ENCODE peak calls at places on chromosomes 7 and 10, in eight cellular contexts. Z is progenitor cell of endocrine pancreas, O is brain microvascular endothelial cell, Q is AG04450, J is cardiac muscle cell, U is AG09309, E is fibroblast of lung, A is lung. C is an unnamed sample.

GRCh38 chr7:155799514-155799913 is 12.7 kb downstream of the SHH start:
- DNase-seq in O (no peak), U (no peak), Z (no peak), Q (no peak), J (peak), E (peak), A (no peak), C (no peak)

GRCh38 chr7:22402250-22402649 is 45.3 kb upstream of the RAPGEF5 start:
- DNase-seq in J (no peak), U (no peak), O (no peak), A (no peak), Q (no peak), E (no peak), Z (no peak), C (no peak)

GRCh38 chr7:107967420-107967819 is 35.5 kb downstream of the LAMB1 start:
- DNase-seq in Q (no peak), O (no peak), E (no peak), A (no peak), J (no peak), Z (no peak), U (no peak), C (no peak)

GRCh38 chr10:79356104-79356503 is 8.8 kb downstream of the PPIF start:
- DNase-seq in Q (no peak), A (no peak), U (no peak), Z (no peak), E (no peak), J (no peak), O (no peak), C (no peak)

GRCh38 chr10:9294132-9294663 is 1239.7 kb downstream of the GATA3 start:
- DNase-seq in J (no peak), Z (no peak), U (no peak), O (no peak), E (no peak), Q (no peak), A (no peak), C (no peak)

GRCh38 chr10:65861249-65861648 is 1064.6 kb upstream of the LRRTM3 start:
- DNase-seq in O (peak), J (no peak), U (no peak), E (peak), A (no peak), Q (no peak), Z (no peak), C (peak)

GRCh38 chr10:111234903-111235302 is 158.1 kb downstream of the ADRA2A start:
- DNase-seq in A (no peak), U (no peak), Q (no peak), O (no peak), Z (no peak), J (no peak), E (no peak), C (no peak)

GRCh38 chr10:86707505-86707904 is 39.2 kb downstream of the LDB3 start:
- DNase-seq in Q (no peak), J (no peak), U (no peak), Z (no peak), O (no peak), A (no peak), E (no peak), C (no peak)

GRCh38 chr10:6171891-6172354 is 30.8 kb upstream of the PFKFB3 start:
- DNase-seq in A (peak), E (peak), Z (no peak), J (peak), U (peak), Q (peak), O (peak), C (no peak)

GRCh38 chr7:28988818-28989595 is 30.9 kb upstream of the TRIL start:
- DNase-seq in U (peak), A (no peak), Z (no peak), J (peak), O (peak), E (peak), Q (peak), C (peak)

GRCh38 chr10:52316005-52316404 is 1.9 kb downstream of the DKK1 start:
- DNase-seq in Z (no peak), A (no peak), O (peak), E (peak), J (peak), Q (no peak), U (no peak), C (no peak)

GRCh38 chr10:121521794-121522556 is 76.3 kb downstream of the FGFR2 start:
- DNase-seq in Q (no peak), O (no peak), U (no peak), Z (no peak), A (no peak), E (no peak), J (no peak), C (no peak)

GRCh38 chr10:87961314-87961713 is 97.9 kb downstream of the PTEN start:
- DNase-seq in Q (no peak), J (peak), O (peak), A (no peak), E (peak), U (peak), Z (no peak), C (peak)

GRCh38 chr10:14648042-14648765 is 126.5 kb downstream of the FAM107B start:
- DNase-seq in J (peak), E (peak), O (peak), A (peak), Z (peak), U (no peak), Q (peak), C (peak)

GRCh38 chr7:150787321-150788281 is 12.6 kb downstream of the TMEM176B start:
- DNase-seq in A (no peak), Q (no peak), J (peak), Z (no peak), U (no peak), E (no peak), O (no peak), C (no peak)

GRCh38 chr10:43203491-43204393 is 63.1 kb downstream of the RASGEF1A start:
- DNase-seq in E (no peak), O (no peak), A (no peak), Q (no peak), Z (peak), U (no peak), J (peak), C (no peak)

GRCh38 chr7:116951366-116952292 is 1.7 kb upstream of the ST7 start:
- DNase-seq in Q (no peak), O (no peak), E (no peak), A (no peak), Z (no peak), J (no peak), U (no peak), C (no peak)

GRCh38 chr7:140898794-140899548 is 25.8 kb downstream of the BRAF start:
- DNase-seq in Z (no peak), O (no peak), Q (no peak), A (no peak), J (peak), U (no peak), E (no peak), C (no peak)

GRCh38 chr10:118259288-118259906 is 82.7 kb downstream of the FAM204A start:
- DNase-seq in E (peak), Z (peak), U (no peak), Q (no peak), J (peak), A (no peak), O (no peak), C (no peak)

GRCh38 chr7:84913731-84914130 is 273.1 kb downstream of the SEMA3D start:
- DNase-seq in Z (no peak), U (no peak), O (no peak), Q (no peak), E (peak), J (no peak), A (no peak), C (no peak)

GRCh38 chr7:158946771-158947170 is 90.4 kb downstream of the DYNC2I1 start:
- DNase-seq in Z (no peak), J (no peak), U (no peak), O (no peak), A (no peak), Q (no peak), E (no peak), C (no peak)

GRCh38 chr10:36362257-36362656 is 720.2 kb upstream of the FZD8 start:
- DNase-seq in A (no peak), Q (no peak), U (no peak), E (no peak), Z (no peak), O (no peak), J (no peak), C (no peak)

GRCh38 chr10:118423800-118424479 is 81.8 kb upstream of the FAM204A start:
- DNase-seq in Q (peak), J (peak), Z (peak), A (peak), E (peak), U (peak), O (peak), C (peak)

GRCh38 chr7:81180573-81180972 is 261.7 kb upstream of the SEMA3C start:
- DNase-seq in E (no peak), O (no peak), Q (no peak), U (no peak), J (no peak), Z (no peak), A (no peak), C (no peak)

GRCh38 chr10:123901621-123902020 is 10.0 kb upstream of the CPXM2 start:
- DNase-seq in Q (no peak), E (no peak), Z (no peak), O (no peak), A (no peak), U (no peak), J (no peak), C (no peak)

GRCh38 chr7:21828846-21829245 is 116.9 kb downstream of the CDCA7L start:
- DNase-seq in Z (no peak), E (no peak), Q (no peak), J (no peak), U (no peak), A (no peak), O (no peak), C (no peak)

GRCh38 chr7:4665661-4666060 is 16.4 kb upstream of the FOXK1 start:
- DNase-seq in J (peak), Z (no peak), Q (peak), E (peak), A (no peak), O (peak), U (peak), C (no peak)

GRCh38 chr10:108789911-108790310 is 1133.4 kb downstream of the XPNPEP1 start:
- DNase-seq in A (no peak), U (no peak), J (peak), E (peak), O (no peak), Z (no peak), Q (no peak), C (peak)

GRCh38 chr10:79022565-79023488 is 45.9 kb upstream of the ZMIZ1 start:
- DNase-seq in J (peak), O (no peak), E (peak), Z (no peak), U (no peak), Q (no peak), A (no peak), C (no peak)

GRCh38 chr10:132542819-132543218 is 5.2 kb downstream of the INPP5A start:
- DNase-seq in A (no peak), Z (no peak), J (no peak), Q (no peak), U (no peak), O (no peak), E (no peak), C (no peak)

GRCh38 chr7:42080831-42081230 is 156.2 kb downstream of the GLI3 start:
- DNase-seq in O (no peak), Q (no peak), Z (no peak), A (no peak), U (no peak), J (no peak), E (peak), C (no peak)

GRCh38 chr10:77702166-77702565 is 64.6 kb upstream of the KCNMA1 start:
- DNase-seq in A (no peak), J (peak), E (peak), Z (no peak), U (peak), O (peak), Q (peak), C (no peak)

GRCh38 chr10:117391436-117392205 is 16.4 kb upstream of the PDZD8 start:
- DNase-seq in U (no peak), Z (no peak), E (no peak), O (no peak), J (peak), A (peak), Q (no peak), C (no peak)

DNA sequence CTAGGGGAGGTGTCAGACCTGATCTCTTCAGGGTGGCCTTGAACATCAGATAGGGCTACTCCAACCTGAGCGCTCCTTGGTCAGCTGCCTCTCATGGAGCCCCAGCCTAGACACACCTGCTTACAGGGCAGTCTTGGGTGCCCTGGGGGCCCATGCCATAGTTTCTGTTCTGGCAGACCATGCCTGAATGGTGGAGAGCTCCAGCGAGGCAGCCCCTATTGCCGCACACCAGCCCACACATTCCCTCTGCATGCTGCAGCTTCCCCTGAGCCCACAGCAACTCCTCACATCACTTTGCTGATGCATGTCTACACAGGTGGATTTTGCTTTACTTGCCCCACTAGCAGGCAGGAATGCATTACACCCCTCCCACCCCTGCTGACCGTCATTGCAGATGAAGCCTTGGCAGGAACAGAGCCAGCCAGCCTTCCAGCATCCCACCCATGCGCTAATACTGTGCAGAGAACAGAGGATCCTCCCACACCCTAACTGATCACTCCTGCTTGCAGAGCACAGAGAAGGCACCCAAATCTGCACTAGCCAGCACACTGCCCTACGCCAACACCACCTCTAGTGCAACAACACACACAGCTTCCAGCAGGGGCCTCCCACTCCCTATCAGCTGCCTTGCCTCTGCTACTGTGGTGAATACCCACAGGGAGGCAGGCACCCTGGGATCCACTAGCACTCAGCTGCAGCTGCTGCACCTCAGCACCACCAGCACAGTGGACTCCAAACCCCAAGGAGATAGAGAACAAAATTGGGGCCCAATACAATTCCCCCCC is 43.0 kb upstream of the GRM3 start:
- DNase-seq in Z (no peak), O (no peak), Q (no peak), A (no peak), J (no peak), U (no peak), E (no peak), C (no peak)
- TF ChIP-seq CTCF in Z (peak), O (no peak), Q (no peak), A (no peak), J (no peak), U (no peak), E (no peak), C (no peak)

GRCh38 chr7:67302113-67303039 is 305.7 kb downstream of the TYW1 start:
- DNase-seq in E (peak), J (peak), A (peak), Q (peak), Z (peak), U (peak), O (peak), C (peak)
- TF ChIP-seq CTCF in E (peak), J (peak), A (no peak), Q (peak), Z (peak), U (peak), O (peak), C (no peak)

DNA sequence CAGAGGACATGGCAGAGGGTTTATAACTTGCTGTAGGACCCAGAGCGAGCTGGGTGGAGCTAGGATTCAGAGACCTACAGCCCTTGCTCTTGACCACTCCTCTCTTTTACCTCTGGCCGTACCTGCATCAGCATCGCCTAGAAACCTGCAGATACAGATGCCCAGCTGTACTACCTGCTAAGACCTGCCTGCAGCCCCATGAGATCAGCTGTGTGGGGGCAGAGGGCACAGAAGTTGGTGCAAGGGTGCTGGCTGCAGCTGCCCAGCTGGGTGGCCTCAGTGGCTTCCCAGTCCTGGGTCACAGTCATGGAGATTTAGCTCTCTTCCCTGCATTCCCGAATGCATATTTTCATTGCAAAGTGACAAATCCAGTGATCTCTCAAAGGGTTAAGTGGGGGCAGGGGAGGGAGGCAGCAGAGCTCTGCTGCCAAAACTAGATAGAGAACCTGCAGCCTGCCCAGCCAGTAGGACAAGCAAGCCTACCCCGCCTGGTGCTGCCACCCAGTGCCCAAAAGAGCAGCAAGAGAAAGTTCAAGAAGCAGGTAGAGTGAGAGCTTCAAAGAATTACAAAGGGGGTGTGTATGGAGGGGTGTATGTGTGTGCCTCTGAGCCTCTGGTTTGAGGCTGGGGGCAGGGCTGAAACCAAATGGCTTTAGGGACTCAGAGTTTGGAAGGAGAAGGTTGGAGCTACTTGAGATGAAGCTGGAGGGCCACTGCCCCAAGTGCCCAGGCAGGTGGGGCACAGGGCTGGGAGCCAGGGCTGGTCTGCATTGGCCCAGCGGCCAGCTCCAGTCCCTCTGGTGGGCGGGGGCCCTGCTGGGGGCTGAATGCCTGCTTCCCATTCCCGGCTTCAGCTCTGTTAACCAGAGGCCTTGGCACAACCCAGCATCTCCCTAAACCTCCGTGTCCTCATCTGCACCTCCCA is 6.8 kb downstream of the FAM241B start:
- DNase-seq in Z (no peak), U (no peak), J (peak), Q (no peak), O (no peak), A (no peak), E (no peak), C (no peak)
- TF ChIP-seq CTCF in Z (peak), U (peak), J (peak), Q (peak), O (peak), A (no peak), E (no peak), C (peak)

DNA sequence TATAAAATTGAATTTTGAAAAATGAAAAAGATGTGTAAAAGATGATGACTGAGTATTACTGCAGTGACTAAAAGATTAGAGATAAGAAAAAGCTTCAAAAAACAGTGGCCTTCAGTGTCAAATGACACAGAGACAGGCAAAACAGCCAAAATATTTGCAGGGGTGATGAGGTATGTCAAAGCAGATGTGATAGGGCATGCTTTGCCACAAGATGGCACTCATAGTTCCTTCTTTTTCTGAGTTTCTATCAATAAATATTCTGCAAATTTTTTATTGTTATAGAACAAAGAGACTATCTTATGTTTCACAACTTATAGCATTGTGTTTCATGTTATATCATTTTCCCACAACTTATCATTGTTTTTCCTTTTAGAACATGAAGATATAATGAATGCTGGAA is 344.1 kb upstream of the HPS1 start:
- DNase-seq in Z (no peak), Q (no peak), A (no peak), E (peak), U (no peak), J (peak), O (no peak), C (no peak)
- TF ChIP-seq CTCF in Z (peak), Q (peak), A (no peak), E (peak), U (peak), J (peak), O (no peak), C (peak)

DNA sequence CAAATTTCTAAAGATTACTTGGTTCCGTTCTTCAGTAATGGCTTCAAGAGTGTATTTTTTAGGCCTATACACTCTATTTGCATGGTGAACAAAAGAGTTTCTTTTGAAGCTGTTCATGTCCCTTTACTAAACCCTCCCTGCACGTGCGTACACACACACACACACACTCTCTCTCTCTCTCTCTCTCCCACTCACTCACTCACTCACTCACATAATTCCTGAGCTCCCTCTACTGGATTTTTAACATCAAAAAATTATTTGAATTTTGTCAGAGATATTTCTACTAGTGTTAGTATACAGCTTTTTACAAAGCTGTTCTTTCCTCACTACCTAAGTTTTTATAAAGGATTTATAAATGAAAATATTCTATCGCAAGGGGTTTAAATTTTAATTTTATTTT is 85.9 kb downstream of the UBE3C start:
- DNase-seq in O (peak), Q (no peak), U (no peak), E (peak), Z (no peak), A (no peak), J (peak), C (no peak)
- TF ChIP-seq CTCF in O (peak), Q (peak), U (peak), E (no peak), Z (no peak), A (no peak), J (peak), C (no peak)

GRCh38 chr7:130207033-130207432 is 627 bp upstream of the SSMEM1 start:
- DNase-seq in Z (no peak), J (no peak), Q (no peak), U (no peak), E (no peak), A (no peak), O (no peak), C (no peak)
- TF ChIP-seq CTCF in Z (no peak), J (no peak), Q (peak), U (no peak), E (no peak), A (no peak), O (peak), C (no peak)

DNA sequence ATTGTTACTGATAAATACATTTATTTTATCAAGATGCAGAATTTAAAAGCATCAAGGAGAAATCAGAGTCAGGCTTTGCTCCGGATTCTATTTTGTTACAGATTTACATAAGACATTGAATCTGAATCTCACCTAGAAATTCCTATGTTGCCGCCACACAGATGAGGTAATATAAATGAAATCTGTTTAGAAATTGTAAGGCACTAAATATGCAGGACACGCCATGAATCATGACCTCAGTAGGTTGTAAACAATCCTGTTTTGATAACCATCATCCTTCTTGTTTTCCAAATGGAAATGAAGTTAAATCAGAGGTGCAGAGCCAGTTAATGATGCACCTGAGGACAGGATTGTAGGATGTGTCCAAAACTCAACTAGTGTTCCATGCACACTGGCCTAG is 778.0 kb downstream of the MAGI2 start:
- DNase-seq in Z (no peak), O (no peak), E (no peak), J (no peak), U (no peak), A (no peak), Q (no peak), C (no peak)
- TF ChIP-seq CTCF in Z (no peak), O (no peak), E (no peak), J (no peak), U (no peak), A (no peak), Q (no peak), C (no peak)